ENCODE peak calls at places on chromosomes 4 and X, in seven cellular contexts. A is CD8-positive, alpha-beta memory T cell; V is transverse colon; C is CD8-positive, alpha-beta T cell; B is lung; R is mucosa of descending colon; Q is upper lobe of left lung. L is an unnamed sample.

GRCh38 chr4:77451530-77451929 is 154.1 kb upstream of the CXCL13 start:
- DNase-seq in A (no peak), V (no peak), C (no peak), B (no peak), R (no peak), Q (no peak), L (no peak)

GRCh38 chrX:49155243-49155899 is 7.2 kb upstream of the MAGIX start:
- DNase-seq in A (peak; percentile 17), V (peak; percentile 73), C (no peak), B (peak; percentile 64), R (no peak), Q (peak; percentile 74), L (no peak)

GRCh38 chr4:104941661-104942062 is 205.0 kb upstream of the TET2 start:
- DNase-seq in A (no peak), V (no peak), C (no peak), B (no peak), R (no peak), Q (no peak), L (no peak)

GRCh38 chr4:158209825-158210807 is at the start of gene TMEM144:
- DNase-seq in A (no peak), V (peak; percentile 92), C (peak; percentile 6), B (peak; percentile 93), R (peak; percentile 93), Q (peak; percentile 96), L (peak; percentile 95)

GRCh38 chrX:110056419-110056818 is 53.5 kb downstream of the TMEM164 start:
- DNase-seq in A (no peak), V (no peak), C (no peak), B (no peak), R (no peak), Q (no peak), L (no peak)

GRCh38 chrX:96440941-96441340 is 243.7 kb upstream of the DIAPH2 start:
- DNase-seq in A (no peak), V (no peak), C (no peak), B (no peak), R (no peak), Q (no peak), L (no peak)

GRCh38 chr4:38560763-38561558 is 103.0 kb upstream of the KLF3 start:
- DNase-seq in A (no peak), V (no peak), C (no peak), B (no peak), R (no peak), Q (no peak), L (no peak)

GRCh38 chrX:10177620-10178019 is 20.8 kb downstream of the CLCN4 start:
- DNase-seq in A (no peak), V (no peak), C (no peak), B (no peak), R (no peak), Q (no peak), L (no peak)

GRCh38 chr4:147928400-147928799 is 196.5 kb downstream of the ARHGAP10 start:
- DNase-seq in A (no peak), V (no peak), C (no peak), B (no peak), R (no peak), Q (no peak), L (no peak)

GRCh38 chr4:23373269-23373668 is 516.6 kb downstream of the PPARGC1A start:
- DNase-seq in A (no peak), V (peak; percentile 60), C (no peak), B (peak; percentile 85), R (no peak), Q (peak; percentile 90), L (peak; percentile 39)

GRCh38 chrX:45614853-45615252 is 414.2 kb upstream of the DIPK2B start:
- DNase-seq in A (no peak), V (no peak), C (no peak), B (no peak), R (no peak), Q (no peak), L (no peak)

GRCh38 chrX:14362731-14363130 is 166.6 kb upstream of the GLRA2 start:
- DNase-seq in A (no peak), V (no peak), C (no peak), B (no peak), R (no peak), Q (no peak), L (no peak)

GRCh38 chr4:118746251-118746919 is 61.2 kb downstream of the METTL14 start:
- DNase-seq in A (no peak), V (no peak), C (no peak), B (no peak), R (no peak), Q (peak; percentile 41), L (no peak)

GRCh38 chrX:136271300-136271699 is 20.1 kb upstream of the MAP7D3 start:
- DNase-seq in A (no peak), V (no peak), C (no peak), B (no peak), R (no peak), Q (no peak), L (no peak)

GRCh38 chrX:70525733-70526132 is 81.1 kb downstream of the DLG3 start:
- DNase-seq in A (no peak), V (no peak), C (no peak), B (peak; percentile 77), R (peak; percentile 40), Q (peak; percentile 83), L (peak; percentile 80)

GRCh38 chrX:45011131-45011530 is 138.1 kb downstream of the KDM6A start:
- DNase-seq in A (no peak), V (no peak), C (no peak), B (no peak), R (no peak), Q (no peak), L (no peak)

GRCh38 chr4:121693450-121693849 is 3.3 kb downstream of the ANXA5 start:
- DNase-seq in A (no peak), V (no peak), C (no peak), B (no peak), R (no peak), Q (no peak), L (no peak)

GRCh38 chr4:71524746-71525145 is 185.9 kb downstream of the SLC4A4 start:
- DNase-seq in A (no peak), V (no peak), C (no peak), B (no peak), R (no peak), Q (no peak), L (no peak)

GRCh38 chrX:63566856-63567255 is 215.7 kb upstream of the SPIN4 start:
- DNase-seq in A (no peak), V (no peak), C (no peak), B (no peak), R (no peak), Q (no peak), L (no peak)

GRCh38 chr4:147842573-147842972 is 110.7 kb downstream of the ARHGAP10 start:
- DNase-seq in A (no peak), V (no peak), C (no peak), B (no peak), R (no peak), Q (no peak), L (no peak)

GRCh38 chr4:39936565-39937418 is 40.9 kb downstream of the PDS5A start:
- DNase-seq in A (no peak), V (no peak), C (no peak), B (no peak), R (no peak), Q (no peak), L (no peak)

GRCh38 chr4:156941940-156942548 is 29.6 kb downstream of the PDGFC start:
- DNase-seq in A (no peak), V (peak; percentile 33), C (no peak), B (peak; percentile 65), R (no peak), Q (peak; percentile 75), L (peak; percentile 89)

DNA sequence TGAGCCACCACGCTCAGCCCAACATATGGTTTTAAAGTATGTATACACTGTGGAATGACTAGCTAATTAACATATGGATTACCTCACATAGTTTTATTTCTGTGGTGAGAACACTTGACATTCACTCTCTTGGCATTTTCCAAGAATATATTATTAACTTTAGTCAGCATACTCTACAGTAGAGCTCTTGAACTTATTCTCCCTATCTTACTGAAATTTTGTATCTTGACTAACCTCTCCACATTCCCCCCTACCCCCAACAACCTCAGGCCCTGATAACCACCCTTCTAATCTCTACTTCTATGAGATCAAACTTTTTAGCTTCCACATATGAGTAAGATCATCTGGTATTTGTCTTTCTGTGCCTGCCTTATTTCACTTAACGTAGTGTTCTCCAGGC is 38.6 kb upstream of the AGA start:
- DNase-seq in A (no peak), V (no peak), C (no peak), B (no peak), R (no peak), Q (no peak), L (no peak)
- H3K4me1 ChIP-seq in A (no peaks in the 10 kb centered on the region), V (no peaks in the 10 kb centered on the region), C (no peaks in the 10 kb centered on the region), B (no peaks in the 10 kb centered on the region), R (no peaks in the 10 kb centered on the region), Q (no peaks in the 10 kb centered on the region), L (peaks cover 5% of the 10 kb centered on the region)

GRCh38 chr4:82969414-82969813 is 41.2 kb downstream of the LIN54 start:
- DNase-seq in A (no peak), V (no peak), C (no peak), B (no peak), R (no peak), Q (no peak), L (no peak)
- H3K36me3 ChIP-seq in A (peaks cover 4% of the 10 kb centered on the region), V (no peaks in the 10 kb centered on the region), C (peaks cover 15% of the 10 kb centered on the region), B (peaks cover 23% of the 10 kb centered on the region), R (no peaks in the 10 kb centered on the region), Q (peaks cover 38% of the 10 kb centered on the region), L (no peaks in the 10 kb centered on the region)

GRCh38 chr4:932713-933070 is 432 bp downstream of the TMEM175 start:
- DNase-seq in A (no peak), V (no peak), C (no peak), B (no peak), R (no peak), Q (no peak), L (no peak)
- H3K4me1 ChIP-seq in A (peaks cover 40% of the 10 kb centered on the region), V (peaks cover 33% of the 10 kb centered on the region), C (peaks cover 38% of the 10 kb centered on the region), B (peaks cover 17% of the 10 kb centered on the region), R (peaks cover 32% of the 10 kb centered on the region), Q (peaks cover 59% of the 10 kb centered on the region), L (peaks cover 11% of the 10 kb centered on the region)

GRCh38 chrX:54560411-54560810 is 30.4 kb downstream of the GNL3L start:
- DNase-seq in A (no peak), V (no peak), C (no peak), B (peak; percentile 22), R (no peak), Q (no peak), L (no peak)
- H3K36me3 ChIP-seq in A (peaks cover 16% of the 10 kb centered on the region), V (no peaks in the 10 kb centered on the region), C (peaks cover 6% of the 10 kb centered on the region), B (peaks cover 16% of the 10 kb centered on the region), R (no peaks in the 10 kb centered on the region), Q (peaks cover 54% of the 10 kb centered on the region), L (no peaks in the 10 kb centered on the region)

DNA sequence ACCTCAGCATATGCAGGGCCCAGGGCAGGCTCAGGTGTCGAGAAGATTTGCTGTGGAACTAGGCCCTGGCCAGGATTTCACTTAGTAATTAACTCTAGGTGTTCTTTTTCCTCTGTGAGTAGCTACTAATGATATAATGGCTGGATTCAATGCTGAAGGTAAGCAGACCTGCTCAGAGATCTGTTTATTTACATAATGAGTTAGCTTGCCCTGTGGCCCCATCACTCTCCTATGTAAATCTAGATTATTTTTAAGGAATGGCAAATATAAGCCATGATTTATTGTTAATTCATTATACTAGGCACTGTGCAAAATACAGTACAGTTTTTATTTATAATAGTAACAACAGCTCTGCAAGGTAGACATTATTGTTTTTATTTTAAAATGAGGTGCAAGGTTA is 117.2 kb downstream of the IRF2 start:
- DNase-seq in A (no peak), V (no peak), C (no peak), B (no peak), R (no peak), Q (no peak), L (no peak)
- H3K4me1 ChIP-seq in A (peaks cover 10% of the 10 kb centered on the region), V (peaks cover 7% of the 10 kb centered on the region), C (peaks cover 13% of the 10 kb centered on the region), B (peaks cover 3% of the 10 kb centered on the region), R (no peaks in the 10 kb centered on the region), Q (peaks cover 30% of the 10 kb centered on the region), L (no peaks in the 10 kb centered on the region)